ENCODE peak calls at places on chromosomes 11 and 22, in five cellular contexts. Z is AG04450, S is WERI-Rb-1, B is dorsolateral prefrontal cortex, L is K562. T is an unnamed sample.

GRCh38 chr11:67731583-67731982 is 57.2 kb upstream of the ALDH3B2 start:
- DNase-seq in L (no peak), S (no peak), B (no peak), Z (no peak), T (no peak)

GRCh38 chr11:123973816-123974215 is 3.8 kb downstream of the OR10S1 start:
- DNase-seq in B (no peak), Z (no peak), S (no peak), L (no peak), T (no peak)

GRCh38 chr11:94597896-94598295 is 30.7 kb downstream of the PIWIL4 start:
- DNase-seq in Z (no peak), L (peak; percentile 31), S (peak; percentile 54), B (no peak), T (peak; percentile 15)

GRCh38 chr11:44729065-44729464 is 2.3 kb downstream of the TSPAN18 start:
- DNase-seq in Z (no peak), S (no peak), B (no peak), L (no peak), T (no peak)

GRCh38 chr11:104256525-104256924 is 92.6 kb upstream of the PDGFD start:
- DNase-seq in B (no peak), L (no peak), Z (no peak), S (no peak), T (no peak)

GRCh38 chr11:88315981-88316441 is 21.5 kb downstream of the CTSC start:
- DNase-seq in B (no peak), Z (no peak), S (no peak), L (no peak), T (no peak)

GRCh38 chr22:42247596-42247995 is 22.9 kb downstream of the TCF20 start:
- DNase-seq in S (no peak), Z (no peak), L (no peak), B (no peak), T (no peak)

GRCh38 chr22:47107431-47107830 is 345.0 kb downstream of the TBC1D22A start:
- DNase-seq in L (no peak), B (no peak), S (no peak), Z (peak; percentile 48), T (no peak)

GRCh38 chr11:31641477-31642062 is 132.0 kb downstream of the ELP4 start:
- DNase-seq in L (peak; percentile 40), Z (no peak), B (no peak), S (peak; percentile 58), T (peak; percentile 25)

GRCh38 chr11:39668640-39669039 is 1790.8 kb downstream of the LRRC4C start:
- DNase-seq in S (no peak), Z (peak; percentile 1), B (no peak), L (no peak), T (no peak)

GRCh38 chr11:63817758-63818498 is 4.7 kb downstream of the SPINDOC start:
- DNase-seq in Z (no peak), S (no peak), L (no peak), B (no peak), T (no peak)

GRCh38 chr11:79762271-79762935 is 321.6 kb upstream of the TENM4 start:
- DNase-seq in S (no peak), Z (no peak), L (no peak), B (no peak), T (no peak)

GRCh38 chr11:124762624-124763155 is 600 bp upstream of the ESAM start:
- DNase-seq in Z (no peak), B (no peak), S (peak; percentile 46), L (peak; percentile 44), T (no peak)

GRCh38 chr11:5722622-5723021 is 13.6 kb upstream of the OR56B1 start:
- DNase-seq in B (no peak), S (no peak), Z (no peak), L (no peak), T (no peak)

GRCh38 chr11:68193018-68193417 is 20.1 kb downstream of the KMT5B start:
- DNase-seq in L (no peak), S (no peak), B (no peak), Z (no peak), T (peak; percentile 26)

GRCh38 chr11:121661796-121662508 is 209.2 kb upstream of the SORL1-AS1 start:
- DNase-seq in L (no peak), S (no peak), B (no peak), Z (peak; percentile 65), T (no peak)

GRCh38 chr22:47067331-47067890 is 305.0 kb downstream of the TBC1D22A start:
- DNase-seq in L (no peak), Z (no peak), S (no peak), B (no peak), T (no peak)

GRCh38 chr11:2002807-2003206 is 5.2 kb upstream of the H19 start:
- DNase-seq in Z (no peak), L (no peak), S (no peak), B (no peak), T (no peak)

GRCh38 chr11:46918778-46919513 is 596 bp upstream of the LRP4 start:
- DNase-seq in Z (no peak), S (peak; percentile 79), B (no peak), L (peak; percentile 37), T (no peak)

GRCh38 chr11:46916669-46917108 is 1.7 kb downstream of the LRP4 start:
- DNase-seq in S (peak; percentile 52), L (peak; percentile 24), B (no peak), Z (no peak), T (no peak)

GRCh38 chr11:46917109-46918086 is 952 bp downstream of the LRP4 start:
- DNase-seq in L (no peak), S (no peak), Z (no peak), B (no peak), T (no peak)

GRCh38 chr11:46916251-46916650 is 2.1 kb downstream of the LRP4 start:
- DNase-seq in L (no peak), Z (no peak), B (no peak), S (no peak), T (no peak)

DNA sequence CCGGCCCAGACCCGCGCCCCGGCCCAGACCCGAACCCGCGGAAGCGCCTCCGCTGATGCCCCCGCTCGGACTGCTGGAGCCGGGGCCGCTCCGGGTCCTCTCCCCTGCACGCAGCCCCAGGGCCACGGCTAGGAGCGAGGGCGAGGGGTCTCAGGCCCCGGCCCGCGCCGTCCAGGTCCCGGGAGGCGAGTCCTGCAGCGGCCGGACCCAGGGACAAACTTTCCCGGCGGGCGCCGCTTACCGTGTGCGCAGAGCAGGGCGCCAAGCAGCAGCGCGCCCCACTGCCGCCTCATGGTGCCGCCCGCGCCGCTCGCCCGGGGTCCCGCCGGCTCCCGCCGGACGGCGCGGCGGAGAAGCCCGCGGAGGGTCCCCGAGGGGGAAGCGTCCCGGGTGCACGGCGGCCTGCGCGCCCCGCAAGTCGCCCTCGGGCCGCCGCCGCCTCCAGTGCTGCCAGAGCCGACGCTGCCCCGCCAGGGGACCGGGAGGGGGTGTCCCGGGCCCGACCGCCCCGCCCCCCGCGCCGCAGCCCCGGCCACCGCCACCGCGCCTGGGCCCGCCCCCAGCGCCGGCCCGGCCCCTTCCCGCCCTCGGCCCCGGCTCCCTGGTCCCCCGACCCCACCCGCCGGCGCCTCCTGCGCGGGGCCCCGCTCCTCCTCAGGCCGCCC is at the start of gene LRP4:
- DNase-seq in L (no peak), Z (no peak), B (no peak), S (peak; percentile 69), T (peak; percentile 16)
- TF ChIP-seq CTCF in L (no peak), Z (no peak), B (no peak), S (no peak), T (no peak)

GRCh38 chr22:27796118-27796517 is 5.4 kb downstream of the MN1 start:
- DNase-seq in B (no peak), S (no peak), Z (no peak), L (no peak), T (no peak)
- H3K4me3 ChIP-seq in B (peak overlapping the region; percentile 41), S (no peak overlapping the region), Z (peak overlapping the region; percentile 29), L (no peak overlapping the region), T (no peak overlapping the region)

DNA sequence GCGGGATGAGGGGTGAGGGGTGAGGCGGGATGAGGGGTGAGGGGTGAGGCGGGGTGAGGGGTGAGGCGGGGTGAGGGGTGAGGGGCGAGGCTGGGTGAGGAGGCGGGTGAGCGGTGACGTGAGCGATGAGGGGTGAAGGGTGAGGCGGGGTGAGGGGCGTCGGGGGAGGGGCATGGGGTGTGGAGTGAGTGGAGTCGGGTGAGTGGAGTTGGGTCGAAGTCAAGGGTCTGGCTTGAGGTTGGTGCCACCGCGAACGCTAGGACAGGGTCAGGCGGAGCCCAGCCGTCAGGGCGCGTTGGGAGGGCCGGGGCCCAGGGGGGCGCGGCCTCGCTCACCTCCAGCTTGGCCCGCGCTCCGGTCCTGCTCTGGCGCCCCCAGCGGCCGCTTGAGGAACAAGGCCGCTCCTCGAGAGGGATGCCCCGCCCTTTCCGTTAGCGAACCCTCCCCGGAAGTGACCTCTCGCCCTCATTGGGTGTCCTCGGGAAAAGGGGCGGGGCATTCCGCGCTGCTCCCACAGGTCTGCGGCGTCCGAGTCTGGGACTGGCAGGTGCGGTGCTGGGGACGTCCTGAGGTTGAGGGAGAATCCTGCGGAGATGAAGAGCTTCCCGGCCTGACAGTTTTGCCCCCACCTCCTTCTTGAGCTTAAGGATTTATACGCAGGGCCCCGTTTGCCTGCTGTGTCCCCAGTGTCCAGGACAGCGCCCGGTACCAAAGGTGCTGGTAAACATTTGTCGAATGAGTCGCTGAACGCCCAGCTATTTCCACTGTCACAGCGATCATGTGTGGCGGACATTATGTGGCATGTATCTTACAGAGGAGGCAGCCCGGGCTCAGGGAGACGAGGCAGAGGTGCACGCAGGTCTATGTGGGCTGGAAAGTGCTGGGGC is at the start of gene SYCE3:
- DNase-seq in B (peak; percentile 95), Z (peak; percentile 50), L (peak; percentile 96), S (peak; percentile 99), T (peak; percentile 97)
- TF ChIP-seq CTCF in B (peak; percentile 88), Z (peak; percentile 78), L (peak; percentile 85), S (peak; percentile 91), T (peak; percentile 94)

DNA sequence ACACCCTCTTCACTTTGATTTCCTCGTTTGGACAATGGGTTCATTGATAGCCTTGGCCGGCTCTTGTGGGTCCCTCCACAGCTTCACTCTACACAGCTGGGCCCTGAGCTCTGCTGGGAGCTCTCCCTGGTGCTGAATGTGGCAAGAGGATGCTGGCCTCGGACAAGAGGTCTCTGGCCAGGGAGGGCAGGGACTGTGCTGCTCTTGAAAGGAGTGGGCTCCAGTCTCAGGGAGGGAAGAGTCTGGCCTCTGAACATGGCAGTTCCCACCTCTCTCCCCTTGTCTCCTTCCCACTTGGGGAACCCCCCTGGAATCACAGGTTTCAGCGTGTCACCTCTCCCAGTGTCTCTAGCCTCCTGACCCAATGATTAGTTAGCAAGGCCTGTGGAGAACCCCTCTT is 3.0 kb upstream of the CABP7 start:
- DNase-seq in L (peak; percentile 70), S (no peak), B (peak; percentile 76), Z (peak; percentile 45), T (peak; percentile 54)
- H3K4me3 ChIP-seq in L (no peak overlapping the region), S (no peak overlapping the region), B (no peak overlapping the region), Z (no peak overlapping the region), T (no peak overlapping the region)

DNA sequence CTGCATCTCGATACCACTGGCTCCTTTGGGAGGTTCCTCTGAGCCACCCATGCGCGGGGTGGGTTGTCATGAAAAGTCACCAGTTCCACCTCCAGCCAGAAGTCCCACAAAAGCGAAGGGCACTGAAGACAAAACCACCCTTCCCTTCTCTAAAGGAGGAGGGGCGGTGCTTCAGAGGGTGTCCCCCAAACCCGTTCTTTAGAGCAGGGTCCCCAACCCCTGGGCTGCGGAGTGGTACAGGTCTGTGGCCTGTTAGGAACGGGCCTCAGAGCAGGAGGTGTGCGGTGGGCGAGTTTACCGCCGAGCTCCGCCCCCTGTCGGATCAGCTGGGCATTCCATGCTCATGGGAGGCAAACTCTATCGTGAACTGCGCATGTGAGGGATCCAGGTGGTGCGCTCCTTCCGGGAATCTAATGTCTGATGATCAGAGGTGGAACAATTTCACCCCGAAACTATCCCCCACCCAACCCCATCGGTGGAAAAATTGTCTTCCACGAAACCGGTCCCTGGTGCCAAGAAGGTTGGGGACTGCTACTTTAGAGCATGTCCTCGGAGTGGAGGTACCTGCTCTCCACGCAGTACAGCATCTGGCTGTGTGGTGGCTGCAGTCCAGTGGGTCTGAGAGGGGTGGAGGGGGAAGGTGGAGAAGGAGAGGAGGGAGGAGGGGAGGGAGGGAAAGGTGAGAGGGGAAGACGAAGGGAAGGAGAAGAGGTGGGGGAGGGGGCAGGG is 72.9 kb upstream of the SEPTIN5 start:
- DNase-seq in B (no peak), Z (no peak), L (peak; percentile 94), S (no peak), T (no peak)
- TF ChIP-seq CTCF in B (peak; percentile 20), Z (peak; percentile 49), L (peak; percentile 99), S (no peak), T (peak; percentile 24)

GRCh38 chr11:65965986-65966762 is 4.6 kb downstream of the SART1 start:
- DNase-seq in B (no peak), Z (no peak), S (no peak), L (no peak), T (no peak)
- H3K4me3 ChIP-seq in B (no peak overlapping the region), Z (no peak overlapping the region), S (no peak overlapping the region), L (no peak overlapping the region), T (no peak overlapping the region)

T was measured in GM12865.